ENCODE peak calls at places on chromosome 22, in eight cellular contexts. S is kidney; G is effector memory CD4-positive, alpha-beta T cell; I is CD8-positive, alpha-beta T cell; A is tibial artery; X is IMR-90; Z is hepatocyte; T is heart right ventricle. M is an unnamed sample. For H3K4me1, the result is how much of the 10 kb centered on the place peaks cover.

GRCh38 chr22:48258841-48259240 is 1496.4 kb downstream of the TBC1D22A start:
- DNase-seq in A (peak), S (no peak), I (no peak), X (no peak), G (no peak), T (no peak), Z (no peak), M (no peak)

GRCh38 chr22:49203091-49203862 is 624.4 kb downstream of the BRD1 start:
- DNase-seq in G (no peak), T (no peak), S (peak), A (peak), I (no peak), X (no peak), Z (no peak), M (no peak)

GRCh38 chr22:30566125-30566524 is 8.3 kb downstream of the GAL3ST1 start:
- DNase-seq in G (no peak), I (no peak), X (no peak), Z (peak), S (no peak), T (no peak), A (no peak), M (no peak)

GRCh38 chr22:42644422-42645340 is 4.3 kb upstream of the ATP5MGL start:
- DNase-seq in Z (peak), X (no peak), I (no peak), S (no peak), T (peak), A (peak), G (no peak), M (peak)

GRCh38 chr22:32720924-32721323 is 80.6 kb upstream of the TIMP3 start:
- DNase-seq in G (no peak), Z (peak), I (no peak), X (peak), A (no peak), S (no peak), T (no peak), M (peak)

GRCh38 chr22:33440756-33441155 is 382.6 kb upstream of the SYN3 start:
- DNase-seq in Z (peak), G (no peak), T (no peak), S (no peak), I (no peak), A (no peak), X (no peak), M (no peak)

GRCh38 chr22:20552450-20552894 is 45.1 kb downstream of the MED15 start:
- DNase-seq in I (no peak), A (peak), G (no peak), T (peak), X (peak), S (peak), Z (peak), M (peak)

GRCh38 chr22:38696606-38697005 is 4.1 kb downstream of the JOSD1 start:
- DNase-seq in Z (peak), S (no peak), A (no peak), I (peak), G (no peak), X (peak), T (peak), M (no peak)

GRCh38 chr22:41697126-41697775 is 2.1 kb upstream of the MEI1 start:
- DNase-seq in A (peak), S (peak), Z (peak), I (peak), T (peak), X (peak), G (peak), M (peak)

GRCh38 chr22:37681556-37682049 is 4.5 kb upstream of the NOL12 start:
- DNase-seq in G (peak), T (peak), A (peak), I (peak), S (peak), X (peak), Z (peak), M (peak)

GRCh38 chr22:33917744-33918406 is 2.4 kb downstream of the LARGE1 start:
- DNase-seq in A (no peak), X (peak), S (no peak), G (no peak), T (no peak), Z (peak), I (no peak), M (no peak)

GRCh38 chr22:39204216-39204615 is 40.6 kb downstream of the PDGFB start:
- DNase-seq in X (no peak), Z (no peak), G (no peak), I (no peak), S (peak), T (no peak), A (peak), M (peak)

GRCh38 chr22:30667092-30667485 is 586 bp downstream of the DUSP18 start:
- DNase-seq in Z (peak), I (no peak), G (no peak), T (no peak), X (no peak), S (no peak), A (no peak), M (no peak)

GRCh38 chr22:28051787-28052356 is 132.8 kb upstream of the PITPNB start:
- DNase-seq in Z (peak), I (no peak), A (peak), X (peak), S (no peak), T (peak), G (no peak), M (peak)

GRCh38 chr22:32309585-32310251 is 47.9 kb upstream of the RFPL3 start:
- DNase-seq in I (no peak), G (no peak), X (no peak), T (no peak), Z (no peak), S (no peak), A (no peak), M (no peak)

GRCh38 chr22:49088801-49089791 is 738.6 kb downstream of the BRD1 start:
- DNase-seq in S (peak), G (no peak), X (no peak), I (no peak), Z (no peak), T (no peak), A (no peak), M (no peak)

GRCh38 chr22:46576556-46577351 is 39.3 kb upstream of the CELSR1 start:
- DNase-seq in G (peak), X (peak), I (peak), A (no peak), Z (peak), S (peak), T (no peak), M (no peak)

GRCh38 chr22:38724926-38725571 is 19.3 kb downstream of the GTPBP1 start:
- DNase-seq in T (no peak), X (peak), A (peak), S (no peak), I (peak), Z (peak), G (no peak), M (no peak)

GRCh38 chr22:38830026-38830844 is 13.6 kb downstream of the NPTXR start:
- DNase-seq in Z (no peak), S (peak), X (no peak), T (no peak), G (no peak), I (no peak), A (no peak), M (no peak)

GRCh38 chr22:38736257-38736570 is 19.6 kb downstream of the SUN2 start:
- DNase-seq in G (no peak), S (no peak), A (no peak), T (no peak), I (no peak), X (no peak), Z (no peak), M (no peak)

GRCh38 chr22:33274941-33275443 is 216.8 kb upstream of the SYN3 start:
- DNase-seq in S (no peak), A (no peak), Z (no peak), I (no peak), T (no peak), X (no peak), G (no peak), M (no peak)

GRCh38 chr22:41674941-41675340 is 13.7 kb downstream of the SNU13 start:
- DNase-seq in I (no peak), A (no peak), X (no peak), T (no peak), G (no peak), Z (no peak), S (no peak), M (no peak)

DNA sequence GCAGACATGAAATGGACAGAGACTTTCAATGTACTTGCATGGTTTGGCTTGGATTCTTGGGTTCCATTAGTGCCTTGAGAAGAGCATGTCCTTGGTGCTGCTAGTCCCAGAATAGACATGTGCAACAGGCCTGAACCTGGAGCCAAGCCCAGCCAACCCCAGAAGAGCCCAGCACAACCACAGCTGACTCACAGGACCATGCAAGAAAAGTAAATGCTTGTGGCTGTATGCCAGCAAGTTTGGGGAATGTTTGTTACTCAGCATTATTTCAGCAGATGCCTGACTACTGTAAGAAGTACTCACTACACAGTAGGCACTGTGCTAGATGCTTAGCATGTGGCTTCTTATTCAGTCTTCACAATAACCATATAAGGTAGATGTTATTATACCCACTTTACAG is 39.2 kb upstream of the HMGXB4 start:
- DNase-seq in S (no peak), A (no peak), I (no peak), G (no peak), X (peak), T (no peak), Z (no peak), M (no peak)
- H3K4me1 ChIP-seq in S (under half), A (under half), I (under half), G (under half), X (under half), T (under half), Z (under half), M (under half)

GRCh38 chr22:24827305-24827704 is 21.3 kb downstream of the SGSM1 start:
- DNase-seq in A (peak), T (no peak), G (no peak), I (no peak), S (no peak), Z (peak), X (no peak), M (no peak)

GRCh38 chr22:24830205-24830979 is 24.4 kb downstream of the SGSM1 start:
- DNase-seq in I (no peak), Z (no peak), A (peak), X (no peak), G (no peak), T (no peak), S (no peak), M (no peak)

GRCh38 chr22:24833881-24834495 is 28.0 kb downstream of the SGSM1 start:
- DNase-seq in G (no peak), Z (no peak), T (no peak), A (no peak), I (no peak), X (no peak), S (no peak), M (no peak)

GRCh38 chr22:24834845-24835570 is 29.0 kb downstream of the SGSM1 start:
- DNase-seq in S (no peak), T (no peak), X (peak), I (no peak), G (no peak), A (no peak), Z (peak), M (no peak)

DNA sequence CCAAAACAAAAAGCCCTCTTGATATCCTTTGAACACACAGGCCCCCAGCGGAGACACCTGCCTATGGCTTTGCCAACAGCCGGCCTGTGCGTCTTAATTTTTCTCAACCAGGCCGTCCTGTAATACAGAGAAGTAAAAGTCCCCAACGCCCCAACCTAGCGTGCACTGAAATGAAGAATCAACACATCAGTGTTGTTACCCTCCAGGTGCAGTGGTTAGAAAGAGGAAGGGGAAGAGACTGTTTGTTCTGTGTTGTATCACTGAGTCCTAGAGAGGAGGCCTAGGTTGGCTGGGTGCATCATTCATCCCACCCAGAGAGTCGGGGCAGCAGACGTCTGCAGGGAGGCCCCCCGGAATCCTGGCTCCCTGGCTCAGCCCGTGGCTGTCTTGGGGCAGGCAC is 25.7 kb downstream of the SGSM1 start:
- DNase-seq in S (no peak), I (no peak), T (no peak), Z (no peak), G (no peak), X (no peak), A (peak), M (no peak)
- H3K4me1 ChIP-seq in S (under half), I (under half), T (under half), Z (under half), G (under half), X (under half), A (under half), M (under half)

GRCh38 chr22:40237788-40238424 is 60.2 kb downstream of the TNRC6B start:
- DNase-seq in T (no peak), I (no peak), X (no peak), A (no peak), S (no peak), Z (no peak), G (no peak), M (no peak)
- H3K4me1 ChIP-seq in T (half or more), I (half or more), X (under half), A (under half), S (under half), Z (under half), G (under half), M (under half)

GRCh38 chr22:40506762-40507161 is 129.8 kb downstream of the MRTFA start:
- DNase-seq in Z (no peak), I (no peak), A (no peak), X (no peak), T (no peak), G (no peak), S (no peak), M (no peak)
- H3K4me1 ChIP-seq in Z (under half), I (under half), A (under half), X (under half), T (under half), G (under half), S (under half), M (under half)

GRCh38 chr22:21827628-21828267 is 39.7 kb downstream of the MAPK1 start:
- DNase-seq in S (no peak), I (no peak), G (no peak), Z (no peak), X (no peak), T (no peak), A (no peak), M (no peak)
- H3K4me1 ChIP-seq in S (under half), I (under half), G (under half), Z (under half), X (under half), T (half or more), A (under half), M (under half)

GRCh38 chr22:50303515-50303847 is 4.0 kb downstream of the PLXNB2 start:
- DNase-seq in G (no peak), T (no peak), A (no peak), I (no peak), S (no peak), X (no peak), Z (no peak), M (no peak)
- H3K4me1 ChIP-seq in G (under half), T (half or more), A (half or more), I (under half), S (under half), X (half or more), Z (half or more), M (half or more)

GRCh38 chr22:19331474-19331873 is 40.0 kb upstream of the CLTCL1 start:
- DNase-seq in A (no peak), T (no peak), Z (no peak), X (no peak), I (no peak), G (no peak), S (no peak), M (no peak)

GRCh38 chr22:19336133-19337075 is 44.9 kb upstream of the CLTCL1 start:
- DNase-seq in X (no peak), A (no peak), S (no peak), T (no peak), Z (no peak), I (no peak), G (no peak), M (no peak)

GRCh38 chr22:19329454-19329853 is 37.9 kb upstream of the CLTCL1 start:
- DNase-seq in X (no peak), T (no peak), Z (no peak), G (no peak), I (no peak), A (no peak), S (no peak), M (no peak)

GRCh38 chr22:19331975-19332374 is 40.5 kb upstream of the CLTCL1 start:
- DNase-seq in I (no peak), T (no peak), A (no peak), Z (no peak), S (no peak), G (no peak), X (no peak), M (no peak)

GRCh38 chr22:19330865-19331418 is 39.4 kb upstream of the CLTCL1 start:
- DNase-seq in A (no peak), G (no peak), S (no peak), X (no peak), Z (no peak), T (no peak), I (no peak), M (no peak)
- H3K4me1 ChIP-seq in A (under half), G (under half), S (under half), X (under half), Z (under half), T (under half), I (under half), M (under half)

DNA sequence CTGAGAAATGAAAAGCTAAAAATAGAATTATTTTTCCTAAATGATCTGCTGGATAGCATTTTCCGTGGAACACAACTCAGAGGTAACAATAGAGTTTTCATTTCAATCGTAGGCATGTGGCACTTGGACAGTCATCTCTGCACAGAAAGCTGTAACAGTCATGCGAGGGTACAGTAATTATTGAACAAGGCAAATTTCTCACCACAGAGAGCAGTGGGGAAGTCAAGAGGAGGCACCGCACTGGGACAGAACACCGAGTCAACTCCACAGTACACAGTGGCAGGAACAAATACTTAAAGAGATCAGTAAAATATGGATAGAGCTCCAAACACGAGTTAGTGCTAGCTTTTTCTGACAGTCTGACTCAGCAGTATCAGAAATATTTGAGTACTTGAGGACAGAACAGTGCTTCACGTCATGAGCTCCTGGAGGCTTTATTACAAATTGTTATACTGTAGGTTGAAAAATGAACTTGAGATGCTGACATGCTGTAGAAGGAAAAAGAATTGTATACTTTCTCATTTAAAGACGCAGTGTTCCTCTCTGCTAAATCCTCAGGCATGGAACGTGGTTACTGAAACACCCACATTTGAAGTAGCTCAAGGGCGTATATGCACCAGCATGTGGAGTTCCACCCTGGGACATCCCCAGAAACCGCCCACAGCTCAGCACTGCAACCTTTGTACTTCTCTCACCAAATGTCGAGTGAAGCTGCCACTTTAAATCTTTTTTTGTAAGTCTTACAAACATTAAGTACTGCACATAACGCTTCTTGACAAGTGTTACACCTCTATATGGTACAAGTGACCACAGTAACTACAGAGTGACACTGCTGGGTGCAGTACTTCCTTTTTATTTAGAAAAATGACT is 27.4 kb upstream of the YPEL1 start:
- DNase-seq in X (no peak), G (no peak), S (no peak), T (no peak), A (no peak), I (peak), Z (no peak), M (no peak)
- H3K4me1 ChIP-seq in X (under half), G (under half), S (under half), T (under half), A (under half), I (half or more), Z (under half), M (under half)

DNA sequence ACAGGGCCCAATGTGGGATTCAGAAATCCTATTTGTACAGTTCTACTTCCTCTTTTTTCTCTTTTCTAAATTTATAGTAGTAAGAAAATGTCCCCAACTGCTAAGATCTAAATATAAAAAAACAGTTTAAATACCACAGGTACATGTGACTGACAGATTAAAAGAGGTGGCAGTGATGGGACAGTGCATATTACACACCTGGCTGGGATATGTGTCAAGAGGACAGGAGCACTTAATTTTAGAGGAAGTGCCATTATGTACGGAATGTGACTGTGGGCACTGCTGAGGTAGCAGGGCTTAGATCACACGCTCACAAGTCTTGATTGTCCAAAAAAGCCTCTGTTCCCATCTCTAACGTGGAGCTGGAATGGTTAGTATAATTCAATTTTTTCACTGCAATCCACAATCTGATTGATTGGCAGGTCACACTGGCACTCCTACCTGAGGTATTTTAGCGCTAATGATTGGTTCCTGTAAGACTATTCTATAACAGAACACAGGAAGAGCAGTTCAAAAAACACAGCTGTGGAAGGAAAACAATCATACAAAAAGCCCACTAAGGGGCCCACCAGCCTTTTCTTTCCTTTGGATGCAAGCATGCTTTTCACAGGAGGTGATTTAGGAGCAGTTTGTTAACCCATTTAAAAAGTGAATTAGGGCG is 34.6 kb downstream of the APOL5 start:
- DNase-seq in S (no peak), A (no peak), T (no peak), X (no peak), I (no peak), G (no peak), Z (no peak), M (no peak)
- H3K4me1 ChIP-seq in S (under half), A (under half), T (under half), X (under half), I (under half), G (under half), Z (under half), M (under half)

GRCh38 chr22:45235851-45236342 is 4.8 kb downstream of the KIAA0930 start:
- DNase-seq in S (no peak), X (no peak), I (no peak), A (peak), Z (no peak), T (no peak), G (no peak), M (no peak)
- H3K4me1 ChIP-seq in S (under half), X (under half), I (under half), A (under half), Z (under half), T (under half), G (under half), M (under half)